ENCODE peak calls at places on chromosomes 7 and 10, in four cellular contexts. Y is A549, R is HepG2, P is K562. U is an unnamed sample.
A peak's percentile ranks its signal among the peaks of the same experiment; 100 is the strongest.

GRCh38 chr7:158111556-158111880 is 476.1 kb downstream of the PTPRN2 start:
- DNase-seq in Y (no peak), R (no peak), P (no peak), U (no peak)

GRCh38 chr7:27424749-27425148 is 182.1 kb downstream of the EVX1 start:
- DNase-seq in Y (no peak), R (no peak), P (no peak), U (no peak)

GRCh38 chr7:22184549-22185199 is 172.3 kb downstream of the RAPGEF5 start:
- DNase-seq in Y (no peak), R (no peak), P (no peak), U (peak; percentile 27)

GRCh38 chr7:29337628-29338116 is 143.1 kb downstream of the CHN2 start:
- DNase-seq in Y (no peak), R (no peak), P (no peak), U (no peak)

GRCh38 chr10:124043310-124044142 is 49.9 kb downstream of the CHST15 start:
- DNase-seq in Y (no peak), R (peak; percentile 97), P (no peak), U (no peak)

GRCh38 chr7:140694592-140694991 is 1.9 kb upstream of the NDUFB2 start:
- DNase-seq in Y (no peak), R (no peak), P (no peak), U (no peak)

GRCh38 chr7:132742152-132742551 is 165.9 kb upstream of the PLXNA4 start:
- DNase-seq in Y (peak; percentile 13), R (no peak), P (no peak), U (no peak)

GRCh38 chr10:18611168-18611567 is 40.2 kb downstream of the NSUN6 start:
- DNase-seq in Y (no peak), R (no peak), P (no peak), U (no peak)

GRCh38 chr7:126605056-126605455 is 647.7 kb downstream of the GRM8 start:
- DNase-seq in Y (no peak), R (no peak), P (no peak), U (no peak)

GRCh38 chr7:87596696-87597095 is 4.0 kb downstream of the ABCB1 start:
- DNase-seq in Y (no peak), R (no peak), P (no peak), U (no peak)

GRCh38 chr10:90642136-90642535 is 215.7 kb downstream of the HTR7 start:
- DNase-seq in Y (no peak), R (no peak), P (no peak), U (no peak)

GRCh38 chr10:62560207-62560819 is 186.1 kb downstream of the ZNF365 start:
- DNase-seq in Y (no peak), R (no peak), P (no peak), U (no peak)

DNA sequence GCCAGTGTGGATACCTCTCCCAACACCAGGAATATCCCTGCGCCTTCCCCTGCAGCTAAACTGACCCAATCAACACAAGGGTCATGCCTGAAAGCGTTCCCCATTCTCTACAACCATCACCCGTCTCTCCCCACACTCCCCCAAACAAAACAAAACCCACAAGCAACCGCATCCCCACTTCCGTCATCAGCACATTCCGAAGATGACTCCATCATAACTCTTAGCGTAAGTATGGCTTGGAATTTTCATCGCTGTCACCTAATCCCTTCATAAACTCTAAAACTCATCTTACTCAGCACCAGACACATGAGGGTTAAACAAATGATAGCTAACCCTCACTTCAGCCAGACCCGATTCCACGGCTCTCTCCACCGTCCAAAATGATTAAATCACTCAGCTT is 216.1 kb downstream of the PARD3 start:
- DNase-seq in Y (no peak), R (no peak), P (no peak), U (no peak)
- TF ChIP-seq ESRRA in Y (no peak), R (no peak), P (no peak), U (no peak)

DNA sequence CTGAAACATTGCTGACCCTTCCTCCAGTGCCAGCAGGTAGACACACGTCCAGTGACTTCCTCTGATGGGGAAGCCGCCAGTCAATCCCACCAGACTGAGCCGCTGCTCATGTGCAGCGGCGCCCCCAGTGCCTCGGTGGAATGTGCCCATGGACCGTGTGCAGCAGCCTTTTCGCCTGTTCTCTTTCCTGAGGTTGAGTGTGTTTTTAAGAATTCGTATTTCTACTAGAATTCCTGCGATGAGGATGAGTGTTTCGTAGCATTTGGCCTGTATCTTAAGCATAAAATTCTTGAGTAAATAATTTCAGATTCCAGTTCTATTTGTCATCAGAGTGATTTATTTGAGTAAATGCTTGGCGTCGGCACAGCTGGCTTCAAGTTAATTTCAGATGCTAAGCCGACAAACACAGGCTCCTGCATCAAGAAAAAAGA is 35.4 kb downstream of the BNIP3 start:
- DNase-seq in Y (peak; percentile 39), R (no peak), P (no peak), U (no peak)
- TF ChIP-seq USF2 in Y (no peak), R (no peak), P (no peak), U (no peak)

DNA sequence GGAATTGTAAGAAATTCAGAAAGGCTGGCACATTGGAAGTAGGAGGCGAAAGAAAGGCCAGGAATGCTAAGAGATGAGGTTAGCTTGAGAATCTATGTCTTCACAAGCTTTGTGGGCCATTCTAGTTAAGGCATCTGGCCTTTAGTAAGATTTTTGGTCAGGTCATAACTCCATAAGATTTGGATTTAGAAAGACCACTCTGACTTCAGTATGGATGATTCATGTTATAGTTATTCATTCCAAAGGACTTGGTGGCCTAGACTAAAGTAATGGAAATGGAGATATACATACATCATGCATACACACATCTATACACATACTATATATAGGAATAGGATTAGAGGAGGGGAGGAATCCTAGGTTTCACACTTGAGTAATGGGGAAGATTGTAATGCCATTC is 77.5 kb downstream of the SEPTIN7 start:
- DNase-seq in Y (no peak), R (no peak), P (no peak), U (no peak)
- TF ChIP-seq HMGXB4 in Y (no peak), R (no peak), P (no peak), U (no peak)

GRCh38 chr7:151697515-151697895 is 177.8 kb upstream of the RHEB start:
- DNase-seq in Y (no peak), R (no peak), P (no peak), U (no peak)

GRCh38 chr7:151694828-151695580 is 175.3 kb upstream of the RHEB start:
- DNase-seq in Y (no peak), R (peak; percentile 40), P (no peak), U (no peak)

GRCh38 chr7:151695856-151696555 is 176.3 kb upstream of the RHEB start:
- DNase-seq in Y (no peak), R (no peak), P (no peak), U (no peak)

GRCh38 chr7:151697942-151698341 is 178.2 kb upstream of the RHEB start:
- DNase-seq in Y (no peak), R (no peak), P (no peak), U (no peak)

DNA sequence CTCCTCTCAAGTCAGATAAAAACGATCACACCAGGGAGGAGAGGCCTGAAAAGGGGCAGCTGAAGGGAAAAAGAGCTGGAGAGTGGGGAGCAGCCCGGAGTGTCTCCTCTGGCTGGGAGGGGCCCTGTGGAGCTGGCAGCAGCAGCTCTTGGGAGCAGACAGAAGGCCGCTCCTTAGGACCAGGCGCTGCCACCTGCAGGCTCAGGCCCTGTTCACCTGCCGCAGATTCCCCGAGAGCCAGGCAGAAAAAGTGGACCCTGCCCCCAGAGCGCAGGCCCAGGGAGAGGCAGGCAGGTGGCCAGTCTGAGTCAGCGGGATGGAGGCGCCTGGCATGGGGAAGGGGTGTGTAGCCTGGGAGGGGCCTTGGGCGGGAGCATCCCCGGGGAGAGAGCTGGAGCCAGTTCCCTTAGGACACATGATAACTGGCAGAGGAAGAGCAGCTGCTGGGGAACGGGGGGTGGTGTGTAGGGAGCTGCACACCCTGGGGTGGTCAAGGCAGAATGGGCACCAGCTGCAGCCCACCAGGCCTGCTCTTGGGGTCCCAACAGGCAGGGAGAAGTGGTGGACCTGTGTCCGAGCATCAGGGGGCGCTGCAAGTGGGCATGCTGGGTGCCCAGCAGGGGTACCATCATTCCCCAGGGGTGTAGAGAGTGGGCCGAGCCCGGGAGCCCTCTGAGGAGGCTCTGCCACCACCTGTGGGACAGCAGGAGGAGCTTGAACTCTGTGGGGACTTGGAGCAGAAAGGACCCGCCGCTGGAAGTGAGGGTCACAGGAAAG is 177.2 kb upstream of the RHEB start:
- DNase-seq in Y (peak; percentile 71), R (peak; percentile 19), P (no peak), U (peak; percentile 52)
- TF ChIP-seq ESRRA in Y (no peak), R (no peak), P (no peak), U (no peak)

U was measured in WTC11.